ENCODE peak calls at places on chromosome 7, in eight cellular contexts. M, B, I, R, Q, O, V and E are unnamed samples.
A peak's percentile ranks its signal among the peaks of the same experiment; 100 is the strongest.

GRCh38 chr7:112080441-112080840 is 125.8 kb downstream of the DOCK4 start:
- DNase-seq in M (no peak), B (peak; percentile 82), I (peak; percentile 85), R (no peak), Q (no peak), O (peak; percentile 93), V (no peak), E (no peak)

GRCh38 chr7:28739826-28740225 is 218.3 kb downstream of the TRIL start:
- DNase-seq in M (no peak), B (no peak), I (no peak), R (no peak), Q (no peak), O (no peak), V (no peak), E (no peak)

GRCh38 chr7:128176696-128177095 is 64.4 kb upstream of the LEP start:
- DNase-seq in M (no peak), B (no peak), I (no peak), R (no peak), Q (no peak), O (no peak), V (no peak), E (no peak)

GRCh38 chr7:10874666-10875065 is 99.0 kb upstream of the PHF14 start:
- DNase-seq in M (no peak), B (no peak), I (no peak), R (no peak), Q (no peak), O (no peak), V (no peak), E (no peak)

GRCh38 chr7:17990761-17991160 is 36.9 kb downstream of the PRPS1L1 start:
- DNase-seq in M (no peak), B (no peak), I (no peak), R (no peak), Q (no peak), O (no peak), V (no peak), E (no peak)

GRCh38 chr7:102279537-102280400 is 6.9 kb upstream of the SH2B2 start:
- DNase-seq in M (no peak), B (peak; percentile 51), I (peak; percentile 28), R (no peak), Q (peak; percentile 81), O (peak; percentile 75), V (peak; percentile 29), E (no peak)

GRCh38 chr7:47046949-47047348 is 535.0 kb downstream of the TNS3 start:
- DNase-seq in M (no peak), B (no peak), I (no peak), R (no peak), Q (peak; percentile 19), O (no peak), V (no peak), E (no peak)

GRCh38 chr7:104137971-104138370 is 69.8 kb downstream of the ORC5 start:
- DNase-seq in M (no peak), B (peak; percentile 63), I (peak; percentile 76), R (no peak), Q (no peak), O (peak; percentile 73), V (no peak), E (no peak)

GRCh38 chr7:113015038-113015645 is 71.5 kb downstream of the GPR85 start:
- DNase-seq in M (peak; percentile 27), B (peak; percentile 46), I (peak; percentile 16), R (no peak), Q (no peak), O (peak; percentile 64), V (no peak), E (no peak)

GRCh38 chr7:381211-382117 is 91.5 kb downstream of the FOXL3 start:
- DNase-seq in M (no peak), B (no peak), I (no peak), R (no peak), Q (peak; percentile 7), O (no peak), V (no peak), E (no peak)

GRCh38 chr7:117111532-117111931 is 158.2 kb downstream of the ST7 start:
- DNase-seq in M (no peak), B (no peak), I (no peak), R (no peak), Q (no peak), O (no peak), V (no peak), E (no peak)

GRCh38 chr7:94338921-94339371 is 55.7 kb upstream of the COL1A2 start:
- DNase-seq in M (no peak), B (peak; percentile 48), I (peak; percentile 74), R (no peak), Q (no peak), O (peak; percentile 63), V (no peak), E (no peak)

GRCh38 chr7:30938435-30939316 is 25.1 kb upstream of the GHRHR start:
- DNase-seq in M (peak; percentile 59), B (peak; percentile 69), I (peak; percentile 27), R (peak; percentile 71), Q (peak; percentile 98), O (peak; percentile 86), V (peak; percentile 82), E (peak; percentile 63)

GRCh38 chr7:49346200-49346899 is 422.0 kb downstream of the CDC14C start:
- DNase-seq in M (peak; percentile 99), B (no peak), I (no peak), R (no peak), Q (no peak), O (no peak), V (no peak), E (no peak)

GRCh38 chr7:9645756-9646155 is 1212.3 kb downstream of the NXPH1 start:
- DNase-seq in M (no peak), B (peak; percentile 30), I (peak; percentile 67), R (no peak), Q (no peak), O (no peak), V (no peak), E (no peak)

GRCh38 chr7:22651534-22652243 is 75.3 kb upstream of the IL6 start:
- DNase-seq in M (no peak), B (peak; percentile 84), I (peak; percentile 77), R (no peak), Q (no peak), O (peak; percentile 72), V (no peak), E (no peak)

GRCh38 chr7:103391976-103392375 is 44.5 kb downstream of the PSMC2 start:
- DNase-seq in M (peak; percentile 28), B (no peak), I (no peak), R (no peak), Q (no peak), O (no peak), V (no peak), E (no peak)

DNA sequence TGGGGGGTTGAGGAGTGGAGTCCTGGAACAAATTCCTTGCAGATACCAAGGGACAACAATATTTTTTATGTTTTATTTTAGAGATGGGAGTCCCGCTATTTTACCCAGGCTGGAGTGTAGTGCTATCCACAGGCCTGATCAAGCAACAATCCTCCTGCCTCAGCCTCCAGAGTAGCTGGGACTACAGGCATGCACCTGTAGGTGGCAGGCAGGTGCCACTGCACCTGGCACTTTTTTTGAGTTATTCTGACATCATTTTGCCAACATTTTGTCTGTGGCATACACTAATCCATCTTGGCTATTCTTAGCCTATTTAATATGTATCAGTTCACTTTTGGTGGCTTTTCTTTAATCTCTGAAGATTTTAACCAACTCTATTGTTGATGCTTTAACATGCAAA is 317.8 kb upstream of the MTPN start:
- DNase-seq in M (no peak), B (no peak), I (no peak), R (no peak), Q (peak; percentile 12), O (no peak), V (no peak), E (no peak)
- TF ChIP-seq CTCF in M (peak; percentile 13), B (no peak), I (no peak), R (no peak), Q (no peak), O (no peak), V (no peak), E (no peak)

GRCh38 chr7:44978511-44979366 is at the start of gene MYO1G:
- DNase-seq in M (no peak), B (no peak), I (no peak), R (no peak), Q (no peak), O (no peak), V (peak; percentile 36), E (no peak)

GRCh38 chr7:44980393-44981034 is 1.7 kb upstream of the MYO1G start:
- DNase-seq in M (no peak), B (peak; percentile 18), I (peak; percentile 77), R (no peak), Q (no peak), O (peak; percentile 71), V (no peak), E (no peak)

GRCh38 chr7:44977956-44978355 is 859 bp downstream of the MYO1G start:
- DNase-seq in M (no peak), B (no peak), I (no peak), R (no peak), Q (no peak), O (no peak), V (no peak), E (no peak)

GRCh38 chr7:44981035-44981706 is 2.4 kb upstream of the MYO1G start:
- DNase-seq in M (no peak), B (no peak), I (no peak), R (no peak), Q (no peak), O (no peak), V (no peak), E (no peak)

GRCh38 chr7:44979481-44980392 is 922 bp upstream of the MYO1G start:
- DNase-seq in M (no peak), B (no peak), I (no peak), R (no peak), Q (no peak), O (peak; percentile 58), V (no peak), E (no peak)
- TF ChIP-seq CTCF in M (no peak), B (no peak), I (no peak), R (no peak), Q (no peak), O (no peak), V (no peak), E (no peak)

GRCh38 chr7:44107116-44107960 is 3.2 kb downstream of the AEBP1 start:
- DNase-seq in M (no peak), B (no peak), I (no peak), R (no peak), Q (no peak), O (no peak), V (no peak), E (no peak)

GRCh38 chr7:44109991-44110390 is 5.8 kb downstream of the AEBP1 start:
- DNase-seq in M (no peak), B (no peak), I (no peak), R (no peak), Q (no peak), O (no peak), V (no peak), E (no peak)

GRCh38 chr7:44107961-44108767 is 4.0 kb downstream of the AEBP1 start:
- DNase-seq in M (no peak), B (no peak), I (no peak), R (no peak), Q (no peak), O (no peak), V (no peak), E (no peak)

GRCh38 chr7:44110724-44111635 is 6.8 kb downstream of the AEBP1 start:
- DNase-seq in M (no peak), B (no peak), I (no peak), R (no peak), Q (no peak), O (no peak), V (no peak), E (no peak)

GRCh38 chr7:44108768-44109750 is 4.9 kb downstream of the AEBP1 start:
- DNase-seq in M (no peak), B (no peak), I (no peak), R (no peak), Q (no peak), O (no peak), V (no peak), E (no peak)
- TF ChIP-seq CTCF in M (no peak), B (no peak), I (no peak), R (no peak), Q (no peak), O (no peak), V (no peak), E (no peak)

GRCh38 chr7:105439174-105439893 is 50.6 kb upstream of the SRPK2 start:
- DNase-seq in M (peak; percentile 83), B (peak; percentile 65), I (peak; percentile 89), R (no peak), Q (peak; percentile 17), O (peak; percentile 87), V (no peak), E (no peak)
- TF ChIP-seq CTCF in M (peak; percentile 38), B (no peak), I (peak; percentile 4), R (peak; percentile 9), Q (no peak), O (no peak), V (no peak), E (no peak)